ENCODE peak calls at places on chromosomes 5 and 9, in seven cellular contexts. I, S, B, Q, W, Z and M are unnamed samples.

GRCh38 chr9:106697799-106698591 is 165.0 kb upstream of the ZNF462 start:
- DNase-seq in I (no peak), Z (peak; percentile 73), B (peak; percentile 24), W (no peak), Q (peak; percentile 71), S (peak; percentile 59), M (no peak)

GRCh38 chr5:173290477-173291131 is 37.6 kb downstream of the STC2 start:
- DNase-seq in Q (no peak), W (no peak), I (no peak), S (no peak), B (no peak), Z (no peak), M (peak; percentile 55)

GRCh38 chr5:61330341-61330878 is 1.6 kb upstream of the ZSWIM6 start:
- DNase-seq in S (no peak), W (peak; percentile 16), I (peak; percentile 97), Z (peak; percentile 44), Q (peak; percentile 57), B (peak; percentile 28), M (peak; percentile 10)

GRCh38 chr5:104130320-104130719 is 567.7 kb upstream of the NUDT12 start:
- DNase-seq in Q (no peak), B (no peak), W (no peak), S (no peak), Z (no peak), I (no peak), M (no peak)

GRCh38 chr5:124798890-124799289 is 52.5 kb upstream of the ZNF608 start:
- DNase-seq in S (no peak), Z (no peak), I (no peak), B (no peak), W (no peak), Q (no peak), M (no peak)

GRCh38 chr9:113933188-113933587 is 57.1 kb downstream of the ZNF618 start:
- DNase-seq in I (no peak), S (no peak), W (no peak), B (no peak), Z (peak; percentile 10), Q (no peak), M (no peak)

GRCh38 chr9:93684806-93685553 is 108.6 kb downstream of the PHF2 start:
- DNase-seq in I (peak; percentile 39), B (peak; percentile 17), Q (peak; percentile 19), W (no peak), Z (no peak), S (no peak), M (no peak)

GRCh38 chr9:2389404-2389803 is 232.2 kb upstream of the VLDLR start:
- DNase-seq in Q (no peak), S (no peak), Z (no peak), W (no peak), B (no peak), I (no peak), M (no peak)

GRCh38 chr5:54446169-54446786 is 9.2 kb upstream of the HSPB3 start:
- DNase-seq in W (no peak), Z (no peak), B (no peak), Q (no peak), I (no peak), S (no peak), M (no peak)